ENCODE peak calls at places on chromosome X, in five cellular contexts. One of them, this sample, is unnamed.

GRCh38 chrX:40646489-40647306 is 663 bp downstream of the CXorf38 start:
- DNase-seq in Panc1: no peak
- DNase-seq in breast epithelium: peak
- DNase-seq in GM23338: peak
- DNase-seq in vagina: no peak
- DNase-seq in this sample: no peak

GRCh38 chrX:63810746-63811145 is 25.7 kb upstream of the ARHGEF9 start:
- DNase-seq in vagina: no peak
- DNase-seq in breast epithelium: no peak
- DNase-seq in GM23338: no peak
- DNase-seq in Panc1: no peak
- DNase-seq in this sample: no peak

GRCh38 chrX:32150141-32150540 is 1061.2 kb downstream of the DMD start:
- DNase-seq in Panc1: no peak
- DNase-seq in GM23338: no peak
- DNase-seq in vagina: no peak
- DNase-seq in breast epithelium: no peak
- DNase-seq in this sample: no peak

GRCh38 chrX:129825746-129826505 is 17.8 kb downstream of the ZDHHC9 start:
- DNase-seq in breast epithelium: no peak
- DNase-seq in Panc1: no peak
- DNase-seq in GM23338: no peak
- DNase-seq in vagina: no peak
- DNase-seq in this sample: no peak

GRCh38 chrX:40543661-40544328 is 37.0 kb upstream of the ATP6AP2 start:
- DNase-seq in GM23338: peak
- DNase-seq in Panc1: peak
- DNase-seq in vagina: no peak
- DNase-seq in breast epithelium: no peak
- DNase-seq in this sample: no peak

GRCh38 chrX:18228069-18228468 is 7.4 kb upstream of the BEND2 start:
- DNase-seq in GM23338: no peak
- DNase-seq in vagina: no peak
- DNase-seq in Panc1: no peak
- DNase-seq in breast epithelium: no peak
- DNase-seq in this sample: no peak

GRCh38 chrX:17459596-17459995 is 84.6 kb downstream of the NHS start:
- DNase-seq in vagina: no peak
- DNase-seq in GM23338: no peak
- DNase-seq in breast epithelium: no peak
- DNase-seq in Panc1: no peak
- DNase-seq in this sample: no peak

GRCh38 chrX:115428011-115428410 is 133.0 kb upstream of the PLS3 start:
- DNase-seq in vagina: no peak
- DNase-seq in breast epithelium: no peak
- DNase-seq in GM23338: peak
- DNase-seq in Panc1: no peak
- DNase-seq in this sample: no peak

GRCh38 chrX:68498044-68498507 is 775 bp upstream of the YIPF6 start:
- DNase-seq in breast epithelium: no peak
- DNase-seq in GM23338: peak
- DNase-seq in Panc1: no peak
- DNase-seq in vagina: no peak
- DNase-seq in this sample: no peak

GRCh38 chrX:71251456-71251973 is 2.4 kb downstream of the ZMYM3 start:
- DNase-seq in vagina: no peak
- DNase-seq in GM23338: peak
- DNase-seq in Panc1: no peak
- DNase-seq in breast epithelium: no peak
- DNase-seq in this sample: no peak

GRCh38 chrX:28550331-28550872 is 36.8 kb upstream of the IL1RAPL1 start:
- DNase-seq in breast epithelium: no peak
- DNase-seq in vagina: no peak
- DNase-seq in Panc1: no peak
- DNase-seq in GM23338: peak
- DNase-seq in this sample: no peak

GRCh38 chrX:70664726-70665125 is 220.1 kb downstream of the DLG3 start:
- DNase-seq in Panc1: no peak
- DNase-seq in breast epithelium: no peak
- DNase-seq in GM23338: peak
- DNase-seq in vagina: no peak
- DNase-seq in this sample: no peak

GRCh38 chrX:110944323-110944761 is 148.7 kb upstream of the CHRDL1 start:
- DNase-seq in breast epithelium: peak
- DNase-seq in vagina: no peak
- DNase-seq in GM23338: peak
- DNase-seq in Panc1: no peak
- DNase-seq in this sample: no peak

GRCh38 chrX:150032742-150033141 is 94.5 kb upstream of the EOLA2 start:
- DNase-seq in Panc1: no peak
- DNase-seq in breast epithelium: no peak
- DNase-seq in GM23338: no peak
- DNase-seq in vagina: no peak
- DNase-seq in this sample: no peak

GRCh38 chrX:134670241-134670811 is 12.1 kb upstream of the PLAC1 start:
- DNase-seq in GM23338: peak
- DNase-seq in vagina: no peak
- DNase-seq in Panc1: peak
- DNase-seq in breast epithelium: peak
- DNase-seq in this sample: no peak

GRCh38 chrX:103615781-103616180 is 8.0 kb downstream of the TCEAL3 start:
- DNase-seq in GM23338: no peak
- DNase-seq in breast epithelium: no peak
- DNase-seq in Panc1: no peak
- DNase-seq in vagina: no peak
- DNase-seq in this sample: no peak

GRCh38 chrX:54043696-54044125 is 562 bp downstream of the PHF8 start:
- DNase-seq in breast epithelium: peak
- DNase-seq in Panc1: no peak
- DNase-seq in vagina: no peak
- DNase-seq in GM23338: peak
- DNase-seq in this sample: no peak

GRCh38 chrX:27679281-27679680 is 89.1 kb downstream of the DCAF8L2 start:
- DNase-seq in GM23338: no peak
- DNase-seq in vagina: no peak
- DNase-seq in breast epithelium: no peak
- DNase-seq in Panc1: no peak
- DNase-seq in this sample: no peak

GRCh38 chrX:72360326-72360725 is 54.6 kb upstream of the CITED1 start:
- DNase-seq in breast epithelium: no peak
- DNase-seq in Panc1: no peak
- DNase-seq in GM23338: no peak
- DNase-seq in vagina: no peak
- DNase-seq in this sample: no peak

GRCh38 chrX:8841911-8842310 is 40.7 kb upstream of the FAM9A start:
- DNase-seq in breast epithelium: no peak
- DNase-seq in vagina: no peak
- DNase-seq in GM23338: no peak
- DNase-seq in Panc1: no peak
- DNase-seq in this sample: no peak

GRCh38 chrX:97027384-97027922 is 143.7 kb downstream of the RPA4 start:
- DNase-seq in breast epithelium: no peak
- DNase-seq in vagina: no peak
- DNase-seq in Panc1: no peak
- DNase-seq in GM23338: peak
- DNase-seq in this sample: no peak

GRCh38 chrX:87846956-87847355 is 329.4 kb downstream of the KLHL4 start:
- DNase-seq in breast epithelium: no peak
- DNase-seq in GM23338: no peak
- DNase-seq in vagina: no peak
- DNase-seq in Panc1: no peak
- DNase-seq in this sample: no peak

GRCh38 chrX:1750267-1750666 is 135.4 kb downstream of the ASMT start:
- DNase-seq in breast epithelium: no peak
- DNase-seq in Panc1: no peak
- DNase-seq in GM23338: no peak
- DNase-seq in vagina: no peak
- DNase-seq in this sample: no peak

GRCh38 chrX:54808109-54808604 is 612 bp downstream of the MAGED2 start:
- DNase-seq in breast epithelium: no peak
- DNase-seq in vagina: no peak
- DNase-seq in GM23338: peak
- DNase-seq in Panc1: no peak
- DNase-seq in this sample: no peak

GRCh38 chrX:72573158-72573511 is 492 bp upstream of the HDAC8 start:
- DNase-seq in vagina: no peak
- DNase-seq in Panc1: no peak
- DNase-seq in breast epithelium: no peak
- DNase-seq in GM23338: no peak
- DNase-seq in this sample: no peak

GRCh38 chrX:150769408-150769807 is 76.2 kb downstream of the MTMR1 start:
- DNase-seq in breast epithelium: no peak
- DNase-seq in Panc1: no peak
- DNase-seq in vagina: no peak
- DNase-seq in GM23338: no peak
- DNase-seq in this sample: no peak

GRCh38 chrX:44105228-44105913 is 132.2 kb upstream of the NDP start:
- DNase-seq in GM23338: peak
- DNase-seq in breast epithelium: no peak
- DNase-seq in vagina: no peak
- DNase-seq in Panc1: no peak
- DNase-seq in this sample: no peak

GRCh38 chrX:120145295-120145925 is 13.0 kb upstream of the RHOXF2 start:
- DNase-seq in GM23338: no peak
- DNase-seq in breast epithelium: no peak
- DNase-seq in vagina: no peak
- DNase-seq in Panc1: no peak
- DNase-seq in this sample: no peak

GRCh38 chrX:11472879-11473278 is 179.7 kb downstream of the AMELX start:
- DNase-seq in Panc1: no peak
- DNase-seq in GM23338: no peak
- DNase-seq in vagina: no peak
- DNase-seq in breast epithelium: no peak
- DNase-seq in this sample: no peak

GRCh38 chrX:44071847-44072545 is 98.8 kb upstream of the NDP start:
- DNase-seq in breast epithelium: no peak
- DNase-seq in Panc1: no peak
- DNase-seq in GM23338: no peak
- DNase-seq in vagina: no peak
- DNase-seq in this sample: no peak

GRCh38 chrX:120380699-120381098 is 18.8 kb downstream of the ATP1B4 start:
- DNase-seq in breast epithelium: no peak
- DNase-seq in GM23338: peak
- DNase-seq in Panc1: no peak
- DNase-seq in vagina: no peak
- DNase-seq in this sample: no peak

GRCh38 chrX:41025926-41026325 is 59.3 kb upstream of the USP9X start:
- DNase-seq in GM23338: peak
- DNase-seq in vagina: no peak
- DNase-seq in Panc1: no peak
- DNase-seq in breast epithelium: no peak
- DNase-seq in this sample: no peak

GRCh38 chrX:33210156-33210555 is 1.2 kb downstream of the DMD start:
- DNase-seq in vagina: no peak
- DNase-seq in breast epithelium: no peak
- DNase-seq in Panc1: no peak
- DNase-seq in GM23338: no peak
- DNase-seq in this sample: no peak
- H3K4me3 ChIP-seq in vagina: peak
- H3K4me3 ChIP-seq in breast epithelium: peak
- H3K4me3 ChIP-seq in Panc1: no peak
- H3K4me3 ChIP-seq in GM23338: no peak
- H3K4me3 ChIP-seq in this sample: no peak

DNA sequence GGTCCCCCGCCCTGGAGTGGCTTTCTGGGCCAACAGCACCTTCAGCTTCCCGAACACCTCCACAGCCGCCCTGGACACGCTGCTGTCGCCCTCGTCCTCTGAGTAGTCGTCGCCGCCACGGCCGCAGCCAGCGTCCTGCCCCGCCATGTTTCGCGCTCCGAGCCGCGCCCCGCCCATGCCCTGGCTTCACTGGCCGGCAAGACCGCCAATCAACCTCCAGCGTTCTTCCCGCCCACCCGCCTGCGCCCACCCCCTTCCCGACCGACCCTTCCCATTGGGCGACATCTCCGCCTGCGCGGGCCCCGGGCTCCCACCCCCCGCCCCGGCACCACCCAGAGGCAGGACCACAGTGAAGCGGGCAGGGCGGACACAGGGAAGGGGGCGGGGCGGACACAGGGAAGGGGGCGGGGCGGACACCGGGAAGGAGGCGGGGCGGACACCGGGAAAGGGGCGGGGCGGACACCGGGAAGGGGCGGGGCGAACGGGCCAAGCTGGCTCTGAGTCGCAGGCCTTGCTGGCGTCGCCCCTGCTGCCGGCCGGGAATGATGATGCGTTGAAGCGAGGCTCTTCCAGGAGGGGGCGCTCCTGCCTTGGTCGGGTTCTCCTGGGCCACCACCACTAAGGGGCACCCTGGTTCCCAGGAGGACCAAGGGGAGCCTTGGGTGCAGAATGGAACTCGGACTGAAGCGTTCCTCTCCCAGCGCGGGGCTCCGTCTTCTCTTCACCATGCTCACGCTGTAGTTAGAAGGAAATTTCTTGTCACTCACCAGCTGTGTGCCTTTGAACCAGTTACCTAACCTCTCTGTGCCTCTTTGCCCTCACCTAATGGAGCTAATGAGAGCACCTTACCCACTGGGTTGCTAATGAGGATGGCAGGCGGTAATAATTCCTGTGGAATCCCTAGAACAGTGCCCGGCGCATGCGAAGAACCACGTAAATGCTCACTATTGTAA is at the start of gene HAUS7:
- DNase-seq in Panc1: peak
- DNase-seq in GM23338: peak
- DNase-seq in vagina: peak
- DNase-seq in breast epithelium: peak
- DNase-seq in this sample: peak
- TF ChIP-seq CTCF in Panc1: no peak
- TF ChIP-seq CTCF in GM23338: peak
- TF ChIP-seq CTCF in vagina: peak
- TF ChIP-seq CTCF in breast epithelium: peak
- TF ChIP-seq CTCF in this sample: peak

DNA sequence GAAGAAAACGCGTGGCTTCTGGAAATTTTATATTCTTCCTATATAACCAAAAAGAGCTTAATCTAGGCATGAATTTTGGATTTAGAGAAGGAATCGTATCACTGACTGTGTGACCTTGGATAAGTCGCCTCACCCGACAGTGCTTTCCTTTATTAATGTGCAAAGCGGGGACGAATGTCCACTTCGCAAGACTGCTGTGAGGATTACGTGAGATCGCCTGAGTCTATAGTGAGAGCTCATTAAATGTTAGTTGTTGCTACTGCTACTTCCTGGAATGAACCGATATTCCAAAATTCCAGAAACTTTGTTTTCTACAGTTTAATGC is 448 bp upstream of the TBC1D8B start:
- DNase-seq in GM23338: peak
- DNase-seq in Panc1: peak
- DNase-seq in vagina: no peak
- DNase-seq in breast epithelium: no peak
- DNase-seq in this sample: no peak
- H3K4me3 ChIP-seq in GM23338: peak
- H3K4me3 ChIP-seq in Panc1: peak
- H3K4me3 ChIP-seq in vagina: peak
- H3K4me3 ChIP-seq in breast epithelium: peak
- H3K4me3 ChIP-seq in this sample: peak

GRCh38 chrX:79524642-79525041 is 157.5 kb upstream of the ITM2A start:
- DNase-seq in vagina: no peak
- DNase-seq in GM23338: peak
- DNase-seq in Panc1: no peak
- DNase-seq in breast epithelium: no peak
- DNase-seq in this sample: no peak
- TF ChIP-seq CTCF in vagina: no peak
- TF ChIP-seq CTCF in GM23338: peak
- TF ChIP-seq CTCF in Panc1: peak
- TF ChIP-seq CTCF in breast epithelium: no peak
- TF ChIP-seq CTCF in this sample: no peak

GRCh38 chrX:13661735-13662536 is 9.0 kb downstream of the TCEANC start:
- DNase-seq in Panc1: no peak
- DNase-seq in GM23338: no peak
- DNase-seq in vagina: no peak
- DNase-seq in breast epithelium: no peak
- DNase-seq in this sample: no peak
- H3K4me3 ChIP-seq in Panc1: no peak
- H3K4me3 ChIP-seq in GM23338: no peak
- H3K4me3 ChIP-seq in vagina: peak
- H3K4me3 ChIP-seq in breast epithelium: peak
- H3K4me3 ChIP-seq in this sample: no peak